ENCODE peak calls at places on chromosomes 11 and 22, in four cellular contexts. I is lung, A is K562, Z is NCI-H510A. R is an unnamed sample.

GRCh38 chr11:61919841-61920631 is 2.7 kb upstream of the RAB3IL1 start:
- DNase-seq in I (no peak), A (peak; percentile 93), Z (no peak), R (no peak)

GRCh38 chr11:92225206-92225562 is 566 bp downstream of the FAT3 start:
- DNase-seq in I (no peak), A (no peak), Z (no peak), R (no peak)

GRCh38 chr11:70018816-70019215 is 59.3 kb upstream of the ANO1 start:
- DNase-seq in I (no peak), A (no peak), Z (no peak), R (no peak)

GRCh38 chr11:125968363-125968762 is 22.5 kb downstream of the VSIG10L2 start:
- DNase-seq in I (no peak), A (no peak), Z (no peak), R (peak; percentile 66)

GRCh38 chr11:73538381-73538872 is 59.5 kb downstream of the FAM168A start:
- DNase-seq in I (no peak), A (no peak), Z (no peak), R (no peak)

GRCh38 chr11:72037554-72038311 is 39.0 kb downstream of the IL18BP start:
- DNase-seq in I (no peak), A (no peak), Z (no peak), R (no peak)

GRCh38 chr11:62508336-62509058 is 38.1 kb downstream of the AHNAK start:
- DNase-seq in I (peak; percentile 58), A (peak; percentile 50), Z (peak; percentile 71), R (peak; percentile 84)

GRCh38 chr11:110077866-110078325 is 15.3 kb upstream of the ZC3H12C start:
- DNase-seq in I (no peak), A (peak; percentile 19), Z (no peak), R (no peak)

GRCh38 chr11:34419158-34419557 is 19.6 kb upstream of the CAT start:
- DNase-seq in I (no peak), A (no peak), Z (no peak), R (no peak)

GRCh38 chr22:31210830-31211503 is 1.1 kb upstream of the LIMK2 start:
- DNase-seq in I (peak; percentile 44), A (no peak), Z (no peak), R (no peak)

GRCh38 chr11:126354631-126355323 is 709 bp upstream of the ST3GAL4 start:
- DNase-seq in I (no peak), A (peak; percentile 44), Z (no peak), R (no peak)

GRCh38 chr22:43205748-43206514 is 19.0 kb upstream of the TTLL12 start:
- DNase-seq in I (no peak), A (no peak), Z (no peak), R (no peak)

GRCh38 chr11:17230867-17231851 is 23.4 kb upstream of the PIK3C2A start:
- DNase-seq in I (no peak), A (no peak), Z (no peak), R (no peak)

GRCh38 chr11:93700830-93701229 is 39.3 kb downstream of the CEP295 start:
- DNase-seq in I (no peak), A (no peak), Z (no peak), R (no peak)

GRCh38 chr11:68674461-68674860 is 9.9 kb upstream of the GAL start:
- DNase-seq in I (no peak), A (no peak), Z (no peak), R (no peak)

GRCh38 chr11:72048718-72049460 is 31.5 kb downstream of the NUMA1 start:
- DNase-seq in I (no peak), A (no peak), Z (no peak), R (no peak)

GRCh38 chr11:18064035-18064434 is 18.0 kb upstream of the TPH1 start:
- DNase-seq in I (no peak), A (no peak), Z (no peak), R (no peak)

GRCh38 chr11:5476184-5476819 is 12.2 kb upstream of the OR52D1 start:
- DNase-seq in I (no peak), A (peak; percentile 74), Z (no peak), R (peak; percentile 13)

GRCh38 chr11:32870676-32871075 is 21.9 kb upstream of the QSER1 start:
- DNase-seq in I (no peak), A (peak; percentile 25), Z (no peak), R (no peak)

GRCh38 chr11:119599864-119600593 is 129.0 kb downstream of the NECTIN1 start:
- DNase-seq in I (no peak), A (no peak), Z (no peak), R (no peak)

GRCh38 chr22:21945453-21946261 is 7.0 kb downstream of the PPM1F start:
- DNase-seq in I (no peak), A (no peak), Z (no peak), R (no peak)

GRCh38 chr11:71454470-71455113 is 1.6 kb downstream of the NADSYN1 start:
- DNase-seq in I (no peak), A (no peak), Z (peak; percentile 9), R (no peak)

GRCh38 chr11:120068114-120068573 is 69.8 kb downstream of the TRIM29 start:
- DNase-seq in I (no peak), A (no peak), Z (no peak), R (no peak)

GRCh38 chr22:26364066-26365015 is 64.7 kb upstream of the ASPHD2 start:
- DNase-seq in I (peak; percentile 54), A (peak; percentile 47), Z (peak; percentile 58), R (peak; percentile 25)

GRCh38 chr11:34632105-34632780 is 11.3 kb downstream of the EHF start:
- DNase-seq in I (no peak), A (no peak), Z (no peak), R (peak; percentile 76)

GRCh38 chr11:102267602-102268001 is 49.7 kb upstream of the BIRC3 start:
- DNase-seq in I (no peak), A (peak; percentile 32), Z (no peak), R (peak; percentile 15)

GRCh38 chr22:31179345-31179744 is 19.4 kb downstream of the RNF185 start:
- DNase-seq in I (no peak), A (no peak), Z (peak; percentile 53), R (peak; percentile 91)